ENCODE peak calls at places on chromosome 1, in nine cellular contexts. R, V, N, X, E, C, A, L and D are unnamed samples.

GRCh38 chr1:20112279-20113000 is 6.9 kb downstream of the PLA2G2D start:
- DNase-seq in E (peak; percentile 57), N (no peak), V (no peak), R (no peak), C (no peak), A (no peak), L (peak; percentile 29), X (peak; percentile 29), D (no peak)

GRCh38 chr1:33930346-33931114 is 66.7 kb downstream of the HMGB4 start:
- DNase-seq in E (no peak), L (no peak), A (no peak), V (no peak), R (no peak), C (no peak), N (no peak), X (no peak), D (no peak)

GRCh38 chr1:243642936-243643335 is 207.1 kb downstream of the AKT3 start:
- DNase-seq in A (no peak), E (peak; percentile 96), L (no peak), R (no peak), V (no peak), N (no peak), X (peak; percentile 68), C (no peak), D (no peak)

GRCh38 chr1:17561561-17561985 is 22.1 kb downstream of the ARHGEF10L start:
- DNase-seq in N (no peak), X (peak; percentile 48), L (no peak), E (peak; percentile 36), A (no peak), V (no peak), R (no peak), C (no peak), D (no peak)

GRCh38 chr1:96510911-96511310 is 210.7 kb upstream of the PTBP2 start:
- DNase-seq in A (no peak), N (no peak), C (no peak), L (no peak), V (no peak), X (no peak), E (no peak), R (no peak), D (no peak)

GRCh38 chr1:226424228-226425003 is 16.5 kb upstream of the PARP1 start:
- DNase-seq in X (peak; percentile 44), C (no peak), L (no peak), N (no peak), E (peak; percentile 61), R (no peak), A (no peak), V (peak; percentile 61), D (no peak)

GRCh38 chr1:225458222-225458631 is 30.4 kb upstream of the LBR start:
- DNase-seq in C (no peak), R (peak; percentile 77), A (no peak), E (peak; percentile 85), X (peak; percentile 36), V (no peak), N (no peak), L (no peak), D (peak; percentile 68)

GRCh38 chr1:170001266-170001665 is 73.2 kb downstream of the KIFAP3 start:
- DNase-seq in N (no peak), C (no peak), X (no peak), E (peak; percentile 3), L (no peak), R (no peak), V (no peak), A (no peak), D (no peak)

GRCh38 chr1:89261926-89262540 is 10.6 kb downstream of the GBP5 start:
- DNase-seq in N (no peak), X (no peak), E (peak; percentile 25), L (no peak), C (no peak), R (no peak), A (no peak), V (no peak), D (no peak)

GRCh38 chr1:110215621-110216020 is 5.5 kb downstream of the KCNC4 start:
- DNase-seq in L (no peak), A (no peak), N (no peak), X (no peak), E (no peak), R (no peak), V (no peak), C (no peak), D (no peak)

GRCh38 chr1:59692591-59692990 is 122.2 kb upstream of the HOOK1 start:
- DNase-seq in X (peak; percentile 97), A (no peak), N (no peak), V (no peak), E (peak; percentile 95), C (no peak), L (no peak), R (peak; percentile 88), D (peak; percentile 94)

GRCh38 chr1:39292401-39292800 is 87.9 kb downstream of the MACF1 start:
- DNase-seq in X (no peak), L (no peak), C (no peak), A (no peak), V (no peak), N (no peak), E (no peak), R (no peak), D (no peak)

GRCh38 chr1:8026976-8027747 is 1.1 kb upstream of the ERRFI1 start:
- DNase-seq in A (no peak), L (peak; percentile 71), V (no peak), X (peak; percentile 64), N (peak; percentile 65), R (no peak), C (no peak), E (peak; percentile 53), D (no peak)

GRCh38 chr1:230500063-230500462 is 73.9 kb upstream of the PGBD5 start:
- DNase-seq in R (no peak), A (no peak), L (no peak), E (no peak), V (no peak), X (no peak), C (no peak), N (no peak), D (no peak)
- H3K4me3 ChIP-seq in R (no peak overlapping the region), A (no peak overlapping the region), L (no peak overlapping the region), E (no peak overlapping the region), V (no peak overlapping the region), X (no peak overlapping the region), C (no peak overlapping the region), N (no peak overlapping the region), D (no peak overlapping the region)

GRCh38 chr1:166327886-166328285 is 161.1 kb upstream of the FAM78B start:
- DNase-seq in V (no peak), R (no peak), L (no peak), X (no peak), N (no peak), C (no peak), A (no peak), E (no peak), D (no peak)

DNA sequence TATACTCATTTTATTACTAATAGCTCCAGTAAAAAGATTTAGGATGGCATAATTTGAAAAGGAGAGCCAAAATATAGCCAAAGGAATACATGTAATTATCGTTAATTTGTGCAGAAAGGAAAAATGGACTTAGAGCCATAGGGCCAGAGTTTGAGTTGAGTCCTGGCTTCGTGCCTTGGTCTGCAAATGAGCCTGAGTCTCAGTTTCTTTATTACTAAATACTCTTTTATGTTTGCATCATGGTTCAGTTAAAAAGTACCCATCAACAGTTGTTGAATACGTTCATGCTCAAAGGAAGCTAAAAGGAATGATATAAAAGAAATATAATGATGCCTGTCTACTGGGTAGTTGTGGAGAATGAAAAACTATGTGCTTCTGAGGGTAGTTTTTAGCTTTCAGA is 155.7 kb upstream of the FAM78B start:
- DNase-seq in N (no peak), X (no peak), C (no peak), V (no peak), A (no peak), E (no peak), R (no peak), L (no peak), D (no peak)
- TF ChIP-seq CTCF in N (no peak), X (no peak), C (no peak), V (no peak), A (no peak), E (no peak), R (no peak), L (no peak), D (no peak)

DNA sequence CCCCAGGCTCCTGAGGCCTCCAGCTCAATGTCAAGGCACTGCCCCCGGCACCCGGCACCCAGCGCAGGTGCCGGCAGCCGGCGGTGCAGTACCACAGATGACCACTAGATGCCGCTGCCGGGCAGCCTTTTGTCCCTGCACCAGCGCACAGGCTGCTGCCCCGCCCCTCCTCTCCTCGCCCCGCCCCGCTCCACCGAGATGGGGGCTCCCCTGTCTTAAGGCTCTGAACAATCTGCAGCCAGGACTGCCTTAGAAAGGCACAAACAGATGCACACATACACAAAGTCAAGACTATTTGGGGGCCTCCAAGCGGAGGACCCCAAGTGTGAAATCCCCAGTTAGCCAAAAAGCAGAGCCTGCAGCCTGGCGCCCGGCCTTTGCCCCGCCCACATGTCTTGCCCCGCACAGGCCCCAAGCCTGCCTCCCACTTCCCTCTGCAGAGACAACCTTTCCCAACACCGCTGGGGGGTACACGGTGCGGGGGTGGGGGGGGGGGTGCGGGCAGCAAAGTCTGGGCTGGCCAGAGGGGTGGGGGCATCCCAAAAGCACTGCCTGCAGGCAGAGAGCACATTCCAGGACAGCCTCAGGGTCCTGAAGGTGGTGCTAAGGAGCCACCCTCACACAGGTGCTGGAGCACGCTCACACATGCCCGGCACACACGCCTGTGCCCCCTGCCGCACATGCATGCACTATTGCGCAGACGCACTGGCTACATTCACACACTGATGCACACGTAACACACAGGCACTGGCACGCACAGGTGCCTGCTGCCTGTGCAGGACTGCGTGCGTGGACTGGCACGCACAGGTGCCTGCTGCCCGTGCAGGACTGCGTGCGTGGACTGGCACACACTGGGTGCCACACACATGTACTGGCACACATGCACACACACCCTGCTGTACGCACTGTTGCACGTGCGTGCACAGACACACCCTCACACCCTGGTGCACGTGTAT is 37.1 kb downstream of the ARHGEF16 start:
- DNase-seq in E (peak; percentile 17), A (no peak), L (peak; percentile 84), N (peak; percentile 87), X (peak; percentile 21), V (peak; percentile 92), R (no peak), C (no peak), D (no peak)
- H3K4me3 ChIP-seq in E (no peak overlapping the region), A (no peak overlapping the region), L (no peak overlapping the region), N (no peak overlapping the region), X (no peak overlapping the region), V (no peak overlapping the region), R (no peak overlapping the region), C (no peak overlapping the region), D (no peak overlapping the region)

GRCh38 chr1:11858968-11859871 is 475 bp upstream of the NPPB start:
- DNase-seq in A (no peak), N (peak; percentile 62), L (no peak), C (no peak), E (peak; percentile 59), X (peak; percentile 39), R (no peak), V (peak; percentile 93), D (no peak)

GRCh38 chr1:11857164-11857853 is 1.4 kb downstream of the NPPB start:
- DNase-seq in E (no peak), R (no peak), V (no peak), C (no peak), N (no peak), X (no peak), L (no peak), A (no peak), D (no peak)

GRCh38 chr1:11856698-11857097 is 2.0 kb downstream of the NPPB start:
- DNase-seq in R (no peak), L (no peak), E (no peak), C (no peak), V (no peak), X (no peak), N (no peak), A (no peak), D (no peak)

GRCh38 chr1:11858613-11858967 is at the start of gene NPPB:
- DNase-seq in C (no peak), A (no peak), E (no peak), X (no peak), N (no peak), R (no peak), L (no peak), V (no peak), D (no peak)

GRCh38 chr1:11858158-11858557 is 587 bp downstream of the NPPB start:
- DNase-seq in E (no peak), V (no peak), A (no peak), N (no peak), R (no peak), X (no peak), C (no peak), L (no peak), D (no peak)
- TF ChIP-seq CTCF in E (no peak), V (no peak), A (no peak), N (no peak), R (no peak), X (no peak), C (no peak), L (no peak), D (no peak)